ENCODE peak calls at places on chromosome 3, in five cellular contexts. K, J, H, V and Y are unnamed samples.

GRCh38 chr3:157755254-157755653 is 252.0 kb upstream of the VEPH1 start:
- DNase-seq in K (no peak), J (no peak), H (no peak), V (no peak), Y (no peak)

GRCh38 chr3:16103472-16103871 is 71.0 kb upstream of the GALNT15 start:
- DNase-seq in K (no peak), J (no peak), H (no peak), V (no peak), Y (no peak)

GRCh38 chr3:13414040-13414729 is 5.9 kb downstream of the NUP210 start:
- DNase-seq in K (peak; percentile 61), J (no peak), H (no peak), V (no peak), Y (no peak)

GRCh38 chr3:186700267-186700666 is 16.9 kb upstream of the KNG1 start:
- DNase-seq in K (no peak), J (no peak), H (no peak), V (no peak), Y (no peak)

GRCh38 chr3:30597131-30597768 is 9.2 kb upstream of the TGFBR2 start:
- DNase-seq in K (no peak), J (peak; percentile 97), H (no peak), V (no peak), Y (no peak)

GRCh38 chr3:58628823-58629562 is 37.6 kb downstream of the FAM3D start:
- DNase-seq in K (no peak), J (no peak), H (no peak), V (no peak), Y (peak; percentile 15)

GRCh38 chr3:190217081-190217480 is 96.4 kb upstream of the P3H2 start:
- DNase-seq in K (no peak), J (peak; percentile 72), H (no peak), V (no peak), Y (no peak)

GRCh38 chr3:111853071-111853470 is 6.0 kb upstream of the PHLDB2 start:
- DNase-seq in K (no peak), J (no peak), H (no peak), V (no peak), Y (no peak)

GRCh38 chr3:110062711-110063110 is 725.4 kb upstream of the DPPA4 start:
- DNase-seq in K (no peak), J (no peak), H (no peak), V (no peak), Y (no peak)

GRCh38 chr3:16881896-16882645 is 2.7 kb upstream of the PLCL2 start:
- DNase-seq in K (no peak), J (no peak), H (no peak), V (no peak), Y (no peak)

GRCh38 chr3:16243706-16244490 is 20.8 kb downstream of the DPH3 start:
- DNase-seq in K (no peak), J (no peak), H (no peak), V (no peak), Y (no peak)

GRCh38 chr3:159840900-159841299 is 147.7 kb upstream of the IL12A start:
- DNase-seq in K (no peak), J (peak; percentile 87), H (no peak), V (no peak), Y (no peak)

GRCh38 chr3:114176487-114176886 is 2.4 kb downstream of the DRD3 start:
- DNase-seq in K (no peak), J (no peak), H (no peak), V (no peak), Y (no peak)

GRCh38 chr3:88677311-88677710 is 430.1 kb upstream of the EPHA3 start:
- DNase-seq in K (no peak), J (no peak), H (no peak), V (no peak), Y (no peak)

GRCh38 chr3:46903341-46904302 is 26.1 kb downstream of the PTH1R start:
- DNase-seq in K (no peak), J (peak; percentile 59), H (no peak), V (no peak), Y (no peak)

GRCh38 chr3:8319935-8320634 is 181.5 kb upstream of the LMCD1 start:
- DNase-seq in K (no peak), J (peak; percentile 60), H (no peak), V (no peak), Y (no peak)

GRCh38 chr3:12350151-12350813 is 61.4 kb downstream of the PPARG start:
- DNase-seq in K (peak; percentile 54), J (no peak), H (no peak), V (no peak), Y (no peak)

GRCh38 chr3:171883257-171883892 is 40.2 kb downstream of the TMEM212 start:
- DNase-seq in K (no peak), J (no peak), H (no peak), V (no peak), Y (no peak)

GRCh38 chr3:13192471-13193213 is 119.4 kb upstream of the IQSEC1 start:
- DNase-seq in K (no peak), J (no peak), H (no peak), V (peak; percentile 54), Y (no peak)

GRCh38 chr3:134803051-134803505 is 8.0 kb downstream of the EPHB1 start:
- DNase-seq in K (no peak), J (no peak), H (no peak), V (no peak), Y (no peak)

GRCh38 chr3:36700537-36701248 is 63.7 kb downstream of the DCLK3 start:
- DNase-seq in K (peak; percentile 59), J (peak; percentile 50), H (peak; percentile 11), V (peak; percentile 69), Y (peak; percentile 54)

GRCh38 chr3:139388961-139389551 is 391 bp downstream of the COPB2 start:
- DNase-seq in K (no peak), J (no peak), H (no peak), V (no peak), Y (no peak)

GRCh38 chr3:1963896-1964295 is 134.8 kb upstream of the CNTN4 start:
- DNase-seq in K (no peak), J (no peak), H (no peak), V (no peak), Y (no peak)

GRCh38 chr3:152885066-152885465 is 50.1 kb downstream of the P2RY1 start:
- DNase-seq in K (no peak), J (no peak), H (no peak), V (no peak), Y (no peak)

GRCh38 chr3:183287301-183287971 is 34.4 kb downstream of the B3GNT5 start:
- DNase-seq in K (no peak), J (peak; percentile 83), H (no peak), V (no peak), Y (no peak)

GRCh38 chr3:105827959-105828358 is 40.9 kb downstream of the CBLB start:
- DNase-seq in K (no peak), J (peak; percentile 77), H (no peak), V (no peak), Y (no peak)

GRCh38 chr3:47283596-47284364 is 1.0 kb downstream of the KLHL18 start:
- DNase-seq in K (no peak), J (peak; percentile 12), H (no peak), V (peak; percentile 32), Y (no peak)

GRCh38 chr3:39146611-39147373 is 6.6 kb downstream of the CSRNP1 start:
- DNase-seq in K (peak; percentile 86), J (peak; percentile 97), H (no peak), V (no peak), Y (peak; percentile 73)

GRCh38 chr3:161156936-161157335 is 51.8 kb upstream of the B3GALNT1 start:
- DNase-seq in K (no peak), J (no peak), H (no peak), V (no peak), Y (no peak)

GRCh38 chr3:197031315-197032285 is 2.0 kb upstream of the MELTF start:
- DNase-seq in K (peak; percentile 83), J (peak; percentile 99), H (no peak), V (no peak), Y (no peak)

GRCh38 chr3:151395806-151396205 is 11.3 kb upstream of the P2RY12 start:
- DNase-seq in K (no peak), J (peak; percentile 90), H (no peak), V (no peak), Y (no peak)

GRCh38 chr3:107416138-107416537 is 38.9 kb downstream of the CCDC54 start:
- DNase-seq in K (no peak), J (peak; percentile 41), H (no peak), V (no peak), Y (no peak)

GRCh38 chr3:133112666-133113065 is 74.5 kb downstream of the TMEM108 start:
- DNase-seq in K (no peak), J (no peak), H (no peak), V (no peak), Y (no peak)

GRCh38 chr3:194575484-194576210 is 57.6 kb downstream of the TMEM44 start:
- DNase-seq in K (no peak), J (no peak), H (no peak), V (peak; percentile 33), Y (no peak)

GRCh38 chr3:11690863-11691833 is 47.4 kb upstream of the VGLL4 start:
- DNase-seq in K (no peak), J (peak; percentile 39), H (no peak), V (no peak), Y (no peak)